ENCODE peak calls at places on chromosome 1, in eight cellular contexts. X, P, N, H, T, E, K and M are unnamed samples.

GRCh38 chr1:37945743-37946702 is 830 bp downstream of the INPP5B start:
- DNase-seq in X (no peak), P (no peak), K (peak; percentile 92), E (peak; percentile 90), H (peak; percentile 60), T (peak; percentile 84), N (peak; percentile 94), M (peak; percentile 94)

GRCh38 chr1:179745131-179745611 is 2.1 kb downstream of the FAM163A start:
- DNase-seq in P (no peak), H (no peak), N (no peak), T (no peak), K (no peak), E (no peak), X (peak; percentile 7), M (no peak)

GRCh38 chr1:43947061-43947889 is 525 bp downstream of the IPO13 start:
- DNase-seq in T (peak; percentile 89), K (no peak), P (no peak), N (no peak), X (no peak), H (no peak), E (no peak), M (no peak)

GRCh38 chr1:243944429-243945160 is 94.6 kb upstream of the AKT3 start:
- DNase-seq in P (no peak), E (peak; percentile 41), X (peak; percentile 70), N (no peak), T (no peak), K (peak; percentile 22), H (no peak), M (no peak)

GRCh38 chr1:147390185-147390542 is 147.7 kb downstream of the CHD1L start:
- DNase-seq in H (no peak), K (no peak), N (no peak), X (no peak), P (no peak), T (no peak), E (no peak), M (no peak)

GRCh38 chr1:233737341-233737740 is 123.4 kb downstream of the KCNK1 start:
- DNase-seq in H (no peak), K (no peak), P (no peak), X (no peak), E (no peak), N (no peak), T (no peak), M (no peak)

GRCh38 chr1:65525297-65526048 is 105.0 kb downstream of the LEPR start:
- DNase-seq in T (peak; percentile 59), P (no peak), H (no peak), K (no peak), E (no peak), X (peak; percentile 61), N (peak; percentile 84), M (no peak)

GRCh38 chr1:149962039-149962647 is 25.5 kb upstream of the MTMR11 start:
- DNase-seq in E (peak; percentile 83), P (peak; percentile 44), K (peak; percentile 79), N (no peak), H (peak; percentile 68), T (no peak), X (peak; percentile 74), M (peak; percentile 84)

GRCh38 chr1:19894218-19894617 is 12.0 kb downstream of the OTUD3 start:
- DNase-seq in N (no peak), X (no peak), K (no peak), E (no peak), T (no peak), H (no peak), P (no peak), M (no peak)

GRCh38 chr1:219726480-219727272 is 113.8 kb upstream of the ZC3H11B start:
- DNase-seq in P (no peak), E (no peak), N (no peak), T (no peak), H (no peak), K (no peak), X (no peak), M (no peak)

GRCh38 chr1:219724440-219724839 is 111.5 kb upstream of the ZC3H11B start:
- DNase-seq in H (no peak), X (no peak), E (no peak), P (no peak), T (no peak), N (no peak), K (no peak), M (no peak)
- TF ChIP-seq CTCF in H (no peak), X (peak; percentile 10), E (no peak), P (no peak), T (no peak), N (no peak), K (no peak), M (no peak)

GRCh38 chr1:11488201-11488770 is 9.3 kb downstream of the DISP3 start:
- DNase-seq in N (no peak), T (no peak), X (no peak), P (no peak), E (no peak), K (no peak), H (no peak), M (no peak)

GRCh38 chr1:11488966-11489625 is 10.1 kb downstream of the DISP3 start:
- DNase-seq in H (no peak), T (no peak), P (no peak), N (no peak), X (no peak), K (no peak), E (no peak), M (no peak)

GRCh38 chr1:11485191-11485590 is 6.2 kb downstream of the DISP3 start:
- DNase-seq in H (no peak), X (no peak), N (no peak), E (no peak), P (no peak), K (no peak), T (no peak), M (no peak)

GRCh38 chr1:11486610-11487009 is 7.7 kb downstream of the DISP3 start:
- DNase-seq in K (no peak), H (no peak), P (no peak), E (no peak), T (no peak), N (no peak), X (no peak), M (no peak)

DNA sequence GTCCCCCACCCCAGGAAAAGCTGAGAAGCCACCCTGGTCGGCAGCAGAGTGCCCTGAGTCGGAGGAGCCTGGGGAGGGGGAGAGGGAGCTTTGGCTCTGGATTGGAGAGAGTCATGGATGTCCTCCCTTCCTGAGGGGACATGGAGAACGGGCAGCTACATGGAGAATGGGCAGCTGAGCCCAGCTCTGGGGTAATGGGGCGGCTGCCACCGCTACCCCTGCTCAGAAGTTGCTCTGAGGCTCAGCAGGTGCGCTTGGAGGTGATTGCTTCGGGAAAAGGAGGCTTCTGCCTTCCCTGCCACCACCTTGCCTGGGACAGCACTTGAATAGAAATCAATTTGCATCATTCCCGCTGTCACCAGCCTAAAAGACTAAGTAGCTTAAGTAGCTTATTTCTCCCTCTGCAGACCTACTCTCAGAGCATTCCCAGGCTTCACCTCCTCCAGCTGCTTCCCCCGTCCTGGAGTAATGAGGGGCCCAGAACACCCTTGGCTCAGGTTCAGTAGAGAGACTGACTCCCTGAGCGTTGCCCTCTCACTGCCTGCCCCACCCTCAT is 8.3 kb downstream of the DISP3 start:
- DNase-seq in P (no peak), T (no peak), K (no peak), N (no peak), X (peak; percentile 80), E (no peak), H (no peak), M (no peak)
- TF ChIP-seq CTCF in P (no peak), T (no peak), K (no peak), N (no peak), X (no peak), E (no peak), H (no peak), M (no peak)

DNA sequence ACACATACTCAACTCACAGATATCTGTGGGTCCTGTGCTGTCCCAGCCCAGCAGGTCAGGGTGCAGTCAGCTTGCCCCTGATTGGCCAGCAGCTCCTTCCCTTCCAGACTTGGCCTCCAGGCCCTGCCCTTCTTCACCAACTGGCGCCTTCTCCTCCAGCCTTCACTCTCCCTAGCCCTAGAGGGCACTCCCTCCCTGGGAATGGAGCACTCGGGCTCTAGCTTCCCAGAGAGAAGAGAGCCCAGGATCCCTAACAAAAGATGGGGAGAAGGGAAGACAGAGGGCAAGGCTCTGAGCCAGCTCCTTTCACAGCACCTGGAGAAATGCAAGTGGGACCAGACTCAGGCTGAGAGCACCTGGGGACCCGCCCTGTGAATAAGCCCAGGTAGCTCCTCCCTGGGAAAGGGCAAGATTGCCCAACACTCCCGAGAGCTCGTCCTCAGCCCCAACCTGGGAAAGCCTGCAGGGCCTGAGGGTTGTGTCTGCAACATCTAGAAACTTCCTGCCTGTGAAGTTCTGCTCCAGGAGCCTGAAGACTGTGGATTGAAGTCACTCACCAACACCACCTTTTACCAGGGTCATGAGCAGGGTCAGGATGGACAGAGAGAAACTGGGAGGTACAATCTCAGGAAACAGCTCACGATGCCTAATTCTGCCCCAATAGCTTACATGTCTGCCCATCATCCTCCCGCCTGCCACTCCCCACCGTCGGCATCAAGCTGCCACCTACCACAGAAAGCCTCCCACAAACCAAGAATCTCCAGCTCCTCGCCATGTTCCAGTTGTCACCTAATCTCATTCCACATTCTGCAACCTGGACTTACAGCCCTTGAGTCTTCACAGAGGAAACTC is at the start of gene PGLYRP4:
- DNase-seq in P (no peak), N (no peak), T (no peak), E (no peak), K (no peak), X (no peak), H (peak; percentile 32), M (no peak)
- TF ChIP-seq CTCF in P (no peak), N (no peak), T (no peak), E (no peak), K (no peak), X (no peak), H (no peak), M (no peak)

GRCh38 chr1:39849203-39849602 is 34.1 kb downstream of the TRIT1 start:
- DNase-seq in T (no peak), K (no peak), H (no peak), N (no peak), X (no peak), P (no peak), E (no peak), M (no peak)

GRCh38 chr1:39847940-39848339 is 35.4 kb downstream of the TRIT1 start:
- DNase-seq in N (no peak), H (no peak), P (no peak), X (no peak), E (no peak), T (no peak), K (no peak), M (no peak)

GRCh38 chr1:39852214-39852791 is 31.0 kb downstream of the TRIT1 start:
- DNase-seq in T (no peak), N (no peak), P (peak; percentile 22), E (peak; percentile 9), K (no peak), H (no peak), X (no peak), M (no peak)

GRCh38 chr1:39852876-39853275 is 30.4 kb downstream of the TRIT1 start:
- DNase-seq in N (no peak), K (no peak), E (no peak), H (no peak), X (no peak), T (no peak), P (no peak), M (no peak)

DNA sequence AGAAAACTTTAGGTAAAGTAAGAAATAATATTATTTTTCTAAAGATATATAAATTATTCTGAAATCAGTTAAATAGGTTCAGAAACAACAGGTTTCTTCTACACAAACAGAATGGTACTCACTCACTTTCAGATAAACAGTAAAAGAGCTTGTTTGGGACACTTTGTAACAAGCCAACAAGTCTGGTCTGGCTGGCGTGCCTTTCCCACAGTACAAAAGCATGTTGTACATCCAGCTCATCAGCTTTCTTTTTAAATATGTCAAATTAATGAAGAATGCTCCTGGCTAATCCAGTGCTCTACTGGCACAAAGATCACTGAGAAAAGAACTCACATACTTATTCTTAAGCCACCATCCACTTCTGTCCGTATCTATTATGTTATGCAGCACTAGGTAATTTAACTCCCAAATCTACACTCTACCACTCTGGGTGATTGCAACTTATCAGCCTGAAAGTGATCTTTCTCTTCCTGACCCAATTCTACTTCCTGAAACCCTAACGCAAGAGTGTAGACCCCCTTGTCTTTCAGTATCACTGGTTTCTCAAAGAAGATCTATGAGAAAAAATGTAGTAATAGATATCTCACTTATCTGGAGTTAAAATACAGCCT is 32.6 kb downstream of the TRIT1 start:
- DNase-seq in H (no peak), E (no peak), T (no peak), N (no peak), K (no peak), X (no peak), P (no peak), M (no peak)
- TF ChIP-seq CTCF in H (no peak), E (no peak), T (no peak), N (no peak), K (no peak), X (no peak), P (no peak), M (no peak)